ENCODE peak calls at places on chromosomes 6 and 20, in seven cellular contexts. F is heart right ventricle; T is esophagus muscularis mucosa; Y is CD8-positive, alpha-beta T cell; B is upper lobe of right lung; A is bronchial epithelial cell; P is GM06990. O is an unnamed sample.

GRCh38 chr6:88730602-88731001 is 232.8 kb downstream of the RNGTT start:
- DNase-seq in F (no peak), T (no peak), Y (no peak), B (no peak), A (peak), P (no peak), O (peak)

GRCh38 chr6:47168176-47168575 is 126.0 kb upstream of the ADGRF1 start:
- DNase-seq in F (peak), T (peak), Y (no peak), B (no peak), A (peak), P (no peak), O (peak)

GRCh38 chr6:100267721-100268123 is 197.0 kb downstream of the SIM1 start:
- DNase-seq in F (no peak), T (no peak), Y (no peak), B (no peak), A (peak), P (no peak), O (peak)

GRCh38 chr20:48741669-48742068 is 86.1 kb downstream of the PREX1 start:
- DNase-seq in F (no peak), T (no peak), Y (no peak), B (no peak), A (no peak), P (no peak), O (no peak)

GRCh38 chr6:38495922-38496635 is 143.7 kb downstream of the BTBD9 start:
- DNase-seq in F (no peak), T (no peak), Y (no peak), B (no peak), A (no peak), P (no peak), O (no peak)

GRCh38 chr6:39362487-39362865 is 40.0 kb upstream of the KCNK16 start:
- DNase-seq in F (no peak), T (no peak), Y (no peak), B (no peak), A (no peak), P (no peak), O (peak)

GRCh38 chr6:21103626-21104224 is 489.8 kb upstream of the SOX4 start:
- DNase-seq in F (no peak), T (no peak), Y (no peak), B (no peak), A (peak), P (no peak), O (no peak)

GRCh38 chr20:52621401-52621800 is 350.8 kb upstream of the TSHZ2 start:
- DNase-seq in F (no peak), T (no peak), Y (no peak), B (no peak), A (no peak), P (no peak), O (no peak)

GRCh38 chr6:155943635-155944034 is 488.0 kb upstream of the NOX3 start:
- DNase-seq in F (no peak), T (no peak), Y (no peak), B (no peak), A (peak), P (no peak), O (no peak)

GRCh38 chr6:38233161-38233791 is 406.5 kb downstream of the BTBD9 start:
- DNase-seq in F (no peak), T (no peak), Y (no peak), B (no peak), A (peak), P (no peak), O (no peak)

GRCh38 chr6:103893082-103893481 is 966.6 kb downstream of the HACE1 start:
- DNase-seq in F (no peak), T (no peak), Y (no peak), B (no peak), A (peak), P (no peak), O (no peak)

GRCh38 chr20:16007978-16008377 is 565.3 kb downstream of the KIF16B start:
- DNase-seq in F (no peak), T (no peak), Y (no peak), B (no peak), A (no peak), P (no peak), O (no peak)

GRCh38 chr20:16004108-16004854 is 569.0 kb downstream of the KIF16B start:
- DNase-seq in F (peak), T (no peak), Y (no peak), B (no peak), A (no peak), P (no peak), O (no peak)

GRCh38 chr20:16007164-16007563 is 566.1 kb downstream of the KIF16B start:
- DNase-seq in F (no peak), T (no peak), Y (no peak), B (no peak), A (no peak), P (no peak), O (no peak)

GRCh38 chr20:16003310-16003709 is 569.9 kb downstream of the KIF16B start:
- DNase-seq in F (no peak), T (no peak), Y (no peak), B (no peak), A (no peak), P (no peak), O (no peak)

GRCh38 chr20:16005612-16006493 is 567.4 kb downstream of the KIF16B start:
- DNase-seq in F (no peak), T (no peak), Y (no peak), B (no peak), A (no peak), P (no peak), O (no peak)
- TF ChIP-seq CTCF in F (no peak), T (no peak), Y (no peak), B (no peak), A (no peak), P (no peak), O (no peak)

GRCh38 chr6:44277763-44278162 is 7.5 kb downstream of the TMEM151B start:
- DNase-seq in F (no peak), T (no peak), Y (no peak), B (no peak), A (no peak), P (no peak), O (no peak)

GRCh38 chr6:44275271-44275748 is 5.1 kb downstream of the TMEM151B start:
- DNase-seq in F (no peak), T (no peak), Y (no peak), B (no peak), A (no peak), P (no peak), O (no peak)

GRCh38 chr6:44276667-44277640 is 6.7 kb downstream of the TMEM151B start:
- DNase-seq in F (no peak), T (no peak), Y (no peak), B (no peak), A (no peak), P (no peak), O (no peak)

GRCh38 chr6:44278316-44278715 is 8.1 kb downstream of the TMEM151B start:
- DNase-seq in F (no peak), T (no peak), Y (no peak), B (no peak), A (no peak), P (no peak), O (no peak)

DNA sequence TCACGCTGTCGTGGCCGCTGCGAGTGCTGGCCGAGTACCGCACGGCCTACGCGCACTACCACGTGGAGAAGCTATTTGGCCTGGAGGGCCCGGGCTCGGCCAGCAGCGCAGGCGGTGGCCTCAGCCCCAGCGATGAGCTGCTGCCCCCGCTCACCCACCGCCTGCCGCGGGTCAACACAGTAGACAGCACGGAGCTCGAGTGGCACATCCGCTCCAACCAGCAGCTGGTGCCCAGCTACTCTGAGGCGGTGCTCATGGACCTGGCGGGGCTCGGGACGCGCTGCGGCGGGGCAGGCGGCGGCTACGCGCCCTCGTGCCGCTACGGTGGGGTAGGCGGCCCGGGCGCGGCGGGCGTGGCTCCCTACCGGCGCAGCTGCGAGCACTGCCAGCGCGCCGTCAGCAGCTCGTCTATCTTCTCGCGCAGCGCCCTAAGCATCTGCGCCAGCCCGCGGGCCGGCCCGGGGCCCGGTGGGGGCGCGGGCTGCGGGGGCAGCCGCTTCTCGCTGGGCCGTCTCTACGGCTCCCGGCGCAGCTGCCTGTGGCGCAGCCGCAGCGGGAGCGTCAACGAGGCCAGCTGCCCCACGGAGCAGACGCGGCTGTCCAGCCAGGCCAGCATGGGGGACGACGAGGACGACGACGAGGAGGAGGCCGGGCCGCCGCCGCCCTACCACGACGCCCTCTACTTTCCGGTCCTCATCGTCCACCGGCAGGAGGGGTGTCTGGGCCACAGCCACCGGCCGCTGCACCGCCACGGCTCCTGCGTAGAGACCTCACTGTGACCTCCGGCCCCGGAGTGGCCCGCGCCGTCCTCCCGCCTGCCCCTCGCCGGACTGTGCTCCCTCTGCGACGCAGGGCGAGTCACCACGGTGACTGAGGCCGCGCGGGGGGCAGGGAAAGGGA is 5.7 kb downstream of the TMEM151B start:
- DNase-seq in F (no peak), T (no peak), Y (peak), B (no peak), A (no peak), P (no peak), O (no peak)
- H3K4me3 ChIP-seq in F (peak), T (peak), Y (peak), B (peak), A (no peak), P (no peak), O (no peak)

DNA sequence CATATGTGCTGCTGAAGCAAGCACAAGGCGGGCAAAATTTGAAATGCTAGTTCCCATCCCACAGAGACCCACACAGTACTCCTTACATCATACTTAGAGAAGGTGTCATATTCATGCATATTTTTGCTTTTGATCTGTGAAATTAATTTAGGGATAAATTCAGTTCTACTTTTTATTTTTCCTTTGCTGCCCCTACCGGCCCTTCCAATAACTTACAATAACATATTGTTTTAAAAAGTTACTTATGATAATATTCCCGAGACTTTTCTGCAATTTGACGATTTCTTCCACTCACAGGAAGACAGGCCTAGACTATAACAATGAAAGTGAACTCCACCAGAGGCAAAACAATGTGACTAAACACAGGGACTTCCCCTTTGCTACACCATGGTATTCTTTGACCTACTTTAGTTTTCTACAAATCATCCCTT is 35.0 kb downstream of the SESN1 start:
- DNase-seq in F (no peak), T (no peak), Y (no peak), B (no peak), A (peak), P (no peak), O (peak)
- TF ChIP-seq CTCF in F (peak), T (peak), Y (no peak), B (peak), A (no peak), P (no peak), O (no peak)

GRCh38 chr6:136284909-136285308 is 4.7 kb downstream of the BCLAF1 start:
- DNase-seq in F (no peak), T (no peak), Y (no peak), B (no peak), A (peak), P (no peak), O (peak)
- H3K4me3 ChIP-seq in F (no peak), T (no peak), Y (peak), B (no peak), A (no peak), P (peak), O (no peak)

DNA sequence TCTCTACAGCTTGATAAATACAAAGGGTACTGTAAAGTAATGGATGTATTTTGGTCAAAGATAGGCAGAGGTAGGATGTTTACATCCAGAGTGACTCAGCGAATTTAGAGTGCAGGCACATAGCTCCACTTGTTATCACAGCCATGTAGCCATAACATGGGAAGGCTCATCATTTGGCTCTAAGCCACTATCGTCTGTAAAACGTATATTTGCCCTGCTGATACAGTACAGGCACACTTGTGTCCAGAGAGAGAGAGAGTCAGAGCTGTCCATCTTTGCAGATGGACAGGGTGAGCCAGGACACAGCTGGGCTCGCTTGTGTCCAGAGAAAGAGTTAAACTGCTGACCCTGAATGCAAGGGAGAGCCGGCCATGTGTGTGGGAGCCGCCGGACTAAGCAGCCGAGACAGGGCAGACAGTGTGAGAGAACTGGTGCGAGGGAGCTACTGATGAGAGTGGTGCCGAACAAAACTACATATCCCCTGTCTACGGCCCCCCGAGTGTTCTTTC is 619.0 kb downstream of the DOK5 start:
- DNase-seq in F (no peak), T (no peak), Y (no peak), B (no peak), A (no peak), P (no peak), O (no peak)
- TF ChIP-seq CTCF in F (no peak), T (no peak), Y (no peak), B (no peak), A (no peak), P (no peak), O (no peak)

GRCh38 chr20:5013682-5014447 is 12.6 kb upstream of the SLC23A2 start:
- DNase-seq in F (no peak), T (no peak), Y (no peak), B (no peak), A (no peak), P (no peak), O (no peak)

GRCh38 chr20:5003626-5004025 is 2.3 kb upstream of the SLC23A2 start:
- DNase-seq in F (no peak), T (no peak), Y (no peak), B (no peak), A (no peak), P (no peak), O (no peak)

DNA sequence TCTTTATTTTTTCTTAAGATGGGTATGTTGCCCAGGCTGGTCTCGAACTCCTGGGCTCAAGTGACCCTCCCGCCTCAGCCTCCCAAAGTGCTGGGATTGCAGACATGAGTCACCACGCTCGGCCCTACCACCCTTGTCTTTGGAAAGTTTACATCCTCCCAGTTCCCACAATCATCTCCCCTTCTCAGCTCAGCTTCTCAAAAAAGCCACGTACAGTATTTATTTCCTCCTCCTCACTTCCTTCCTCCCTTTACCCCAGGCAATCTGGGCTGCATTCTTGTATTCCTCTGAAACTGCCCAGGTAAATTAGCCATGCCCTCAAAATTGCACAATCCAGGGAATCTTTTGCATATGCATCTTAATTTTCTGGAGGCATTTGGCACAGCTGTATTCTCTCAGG is 7.4 kb upstream of the SLC23A2 start:
- DNase-seq in F (no peak), T (no peak), Y (no peak), B (no peak), A (peak), P (no peak), O (no peak)
- H3K4me3 ChIP-seq in F (no peak), T (no peak), Y (no peak), B (no peak), A (no peak), P (no peak), O (no peak)

GRCh38 chr20:13741879-13742278 is 42.8 kb downstream of the ESF1 start:
- DNase-seq in F (no peak), T (no peak), Y (no peak), B (no peak), A (no peak), P (no peak), O (no peak)

GRCh38 chr20:13739726-13740649 is 44.7 kb downstream of the ESF1 start:
- DNase-seq in F (no peak), T (no peak), Y (no peak), B (no peak), A (no peak), P (no peak), O (peak)

GRCh38 chr20:13735829-13736228 is 48.9 kb downstream of the ESF1 start:
- DNase-seq in F (no peak), T (no peak), Y (no peak), B (no peak), A (no peak), P (no peak), O (no peak)

DNA sequence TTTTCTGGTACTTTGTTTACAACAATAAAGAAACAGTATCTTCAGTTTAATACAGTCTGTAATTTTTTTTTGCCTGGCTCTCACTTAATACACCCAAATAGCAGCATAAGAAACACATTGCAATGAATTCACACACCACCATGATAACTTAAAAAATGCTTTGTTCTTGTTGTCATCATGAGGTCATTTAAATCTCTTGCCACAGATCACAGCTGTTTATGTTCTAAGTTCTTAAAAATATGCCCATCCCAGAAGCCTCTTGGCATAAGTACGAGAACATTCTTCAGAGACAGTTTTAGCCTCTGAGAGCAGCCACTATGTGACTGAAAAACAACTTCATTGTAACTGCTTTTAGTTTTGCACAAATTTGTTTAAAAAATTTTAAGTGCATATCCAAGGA is 47.9 kb downstream of the ESF1 start:
- DNase-seq in F (no peak), T (no peak), Y (no peak), B (no peak), A (no peak), P (no peak), O (peak)
- TF ChIP-seq CTCF in F (no peak), T (no peak), Y (no peak), B (no peak), A (no peak), P (no peak), O (no peak)

DNA sequence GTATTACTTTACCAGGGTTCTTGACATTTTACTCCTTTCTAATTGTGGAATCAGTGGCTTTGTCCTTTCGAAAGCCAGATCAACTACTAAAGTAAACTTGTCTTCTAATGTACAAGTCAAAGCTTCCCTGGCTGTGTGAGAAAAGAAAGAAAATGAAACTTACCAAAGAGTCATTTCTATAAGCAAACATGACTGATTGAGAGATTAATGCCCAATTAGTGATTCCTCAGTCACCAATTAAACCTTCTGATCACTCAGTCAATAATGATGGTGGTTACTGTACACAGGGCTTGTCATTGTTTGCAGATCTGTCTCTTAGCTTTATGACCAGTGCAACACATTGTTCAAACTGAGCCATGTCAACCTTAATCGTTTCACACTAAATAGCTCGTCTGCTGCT is 1168.4 kb upstream of the CITED2 start:
- DNase-seq in F (no peak), T (no peak), Y (no peak), B (no peak), A (no peak), P (peak), O (no peak)
- H3K4me3 ChIP-seq in F (no peak), T (no peak), Y (no peak), B (no peak), A (no peak), P (no peak), O (no peak)

GRCh38 chr20:61352381-61353260 is 100.6 kb downstream of the CDH4 start:
- DNase-seq in F (no peak), T (no peak), Y (no peak), B (no peak), A (no peak), P (no peak), O (no peak)

GRCh38 chr20:61353996-61354390 is 101.9 kb downstream of the CDH4 start:
- DNase-seq in F (no peak), T (no peak), Y (no peak), B (no peak), A (no peak), P (no peak), O (no peak)

GRCh38 chr20:61353261-61353995 is 101.4 kb downstream of the CDH4 start:
- DNase-seq in F (no peak), T (no peak), Y (no peak), B (no peak), A (peak), P (no peak), O (peak)

GRCh38 chr20:61349447-61350165 is 97.5 kb downstream of the CDH4 start:
- DNase-seq in F (no peak), T (no peak), Y (no peak), B (no peak), A (no peak), P (no peak), O (no peak)

DNA sequence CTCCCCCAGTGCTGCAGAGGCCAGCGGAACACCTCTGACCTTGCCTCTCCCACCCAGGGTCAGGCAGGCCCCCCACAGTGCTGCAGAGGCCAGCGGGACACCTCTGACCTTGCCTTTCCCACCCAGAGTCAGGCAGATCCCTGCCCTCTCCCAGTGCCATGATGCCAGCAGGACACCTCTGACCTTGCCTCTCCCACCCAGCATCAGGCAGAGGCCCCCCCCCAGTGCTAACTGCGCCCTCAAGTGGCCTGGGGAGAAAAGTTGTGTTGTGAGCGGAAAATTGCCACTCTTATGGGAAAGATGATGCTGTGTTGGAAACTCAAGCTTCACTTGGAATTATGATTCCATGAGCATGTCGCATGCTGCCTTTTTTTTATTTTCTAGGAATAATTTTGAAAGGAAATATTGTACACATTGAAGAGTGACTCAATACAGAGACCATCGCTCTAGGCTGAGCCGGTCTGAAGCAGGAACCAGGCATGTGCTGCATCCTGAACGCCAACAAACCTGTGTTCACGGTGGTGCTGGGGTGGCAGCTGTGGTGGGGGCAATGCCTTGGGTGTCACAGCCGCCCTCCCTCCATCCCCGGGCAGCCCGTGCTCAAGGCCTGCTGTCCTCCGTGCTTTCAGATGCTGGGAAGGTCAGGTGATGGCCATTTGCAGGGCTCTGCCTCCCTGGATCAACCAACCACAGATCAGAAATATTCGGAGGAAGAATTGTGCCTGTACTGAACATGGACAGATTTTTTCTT is 98.6 kb downstream of the CDH4 start:
- DNase-seq in F (no peak), T (no peak), Y (no peak), B (no peak), A (no peak), P (no peak), O (no peak)
- TF ChIP-seq CTCF in F (no peak), T (no peak), Y (no peak), B (no peak), A (no peak), P (no peak), O (no peak)

O was measured in AG10803.